ENCODE peak calls at places on chromosomes 2 and 18, in eight cellular contexts. N is GM12865; M is AG04450; X is heart right ventricle; U is psoas muscle; A is adrenal gland; S is A549; G is CD4-positive, alpha-beta T cell. J is an unnamed sample.

GRCh38 chr2:84830095-84830494 is 50.8 kb downstream of the TRABD2A start:
- DNase-seq in N (no peak), M (no peak), X (peak), U (peak), A (peak), S (no peak), G (no peak), J (no peak)

GRCh38 chr2:163852616-163853015 is 116.8 kb upstream of the FIGN start:
- DNase-seq in N (no peak), M (no peak), X (no peak), U (no peak), A (no peak), S (no peak), G (no peak), J (no peak)

GRCh38 chr2:66960161-66960560 is 437.0 kb upstream of the ETAA1 start:
- DNase-seq in N (no peak), M (no peak), X (peak), U (no peak), A (no peak), S (no peak), G (no peak), J (no peak)

GRCh38 chr2:240294514-240294913 is 140.9 kb upstream of the GPC1 start:
- DNase-seq in N (no peak), M (no peak), X (no peak), U (no peak), A (no peak), S (no peak), G (no peak), J (no peak)

GRCh38 chr2:98348066-98348561 is 1.9 kb downstream of the CNGA3 start:
- DNase-seq in N (peak), M (no peak), X (no peak), U (no peak), A (no peak), S (no peak), G (no peak), J (no peak)

GRCh38 chr2:4324531-4324930 is 621.2 kb downstream of the DCDC2C start:
- DNase-seq in N (no peak), M (no peak), X (no peak), U (no peak), A (no peak), S (no peak), G (no peak), J (no peak)

GRCh38 chr18:57819119-57819518 is 16.0 kb upstream of the ATP8B1 start:
- DNase-seq in N (no peak), M (no peak), X (no peak), U (no peak), A (no peak), S (no peak), G (no peak), J (no peak)

GRCh38 chr2:65049010-65049639 is 7.1 kb upstream of the CEP68 start:
- DNase-seq in N (no peak), M (no peak), X (no peak), U (no peak), A (no peak), S (no peak), G (no peak), J (no peak)

GRCh38 chr2:15982285-15982967 is 42.1 kb downstream of the MYCN start:
- DNase-seq in N (no peak), M (no peak), X (no peak), U (no peak), A (no peak), S (no peak), G (no peak), J (no peak)

GRCh38 chr2:234881413-234882241 is 70.2 kb upstream of the SH3BP4 start:
- DNase-seq in N (peak), M (peak), X (peak), U (peak), A (peak), S (peak), G (no peak), J (peak)

GRCh38 chr2:59171019-59171418 is 929.9 kb upstream of the FANCL start:
- DNase-seq in N (no peak), M (no peak), X (no peak), U (no peak), A (no peak), S (no peak), G (no peak), J (peak)

GRCh38 chr18:34806527-34806926 is 96.4 kb downstream of the DTNA start:
- DNase-seq in N (no peak), M (no peak), X (no peak), U (no peak), A (no peak), S (no peak), G (no peak), J (no peak)

GRCh38 chr2:240567137-240567871 is 980 bp upstream of the RNPEPL1 start:
- DNase-seq in N (peak), M (no peak), X (peak), U (peak), A (peak), S (no peak), G (peak), J (no peak)

GRCh38 chr2:46460991-46461715 is 18.2 kb upstream of the TMEM247 start:
- DNase-seq in N (peak), M (peak), X (peak), U (peak), A (peak), S (peak), G (peak), J (peak)

GRCh38 chr2:212549463-212549862 is 10.9 kb upstream of the ERBB4 start:
- DNase-seq in N (no peak), M (no peak), X (no peak), U (no peak), A (no peak), S (no peak), G (no peak), J (no peak)

GRCh38 chr2:216694201-216694825 is 1.0 kb downstream of the IGFBP5 start:
- DNase-seq in N (no peak), M (no peak), X (no peak), U (peak), A (peak), S (peak), G (peak), J (no peak)

GRCh38 chr2:40554665-40555294 is 102.9 kb upstream of the SLC8A1 start:
- DNase-seq in N (peak), M (no peak), X (peak), U (peak), A (peak), S (peak), G (no peak), J (peak)

GRCh38 chr2:28403388-28403956 is 10.8 kb downstream of the FOSL2 start:
- DNase-seq in N (no peak), M (no peak), X (no peak), U (no peak), A (no peak), S (no peak), G (no peak), J (no peak)

GRCh38 chr2:49351531-49351930 is 197.2 kb upstream of the FSHR start:
- DNase-seq in N (no peak), M (no peak), X (no peak), U (no peak), A (no peak), S (no peak), G (no peak), J (no peak)

GRCh38 chr2:33405180-33406105 is 71.0 kb upstream of the RASGRP3 start:
- DNase-seq in N (no peak), M (no peak), X (no peak), U (no peak), A (no peak), S (no peak), G (no peak), J (no peak)

GRCh38 chr18:62715439-62715792 is at the start of gene PHLPP1:
- DNase-seq in N (no peak), M (no peak), X (no peak), U (no peak), A (no peak), S (no peak), G (no peak), J (no peak)

GRCh38 chr2:237280235-237280634 is 133.7 kb downstream of the COL6A3 start:
- DNase-seq in N (no peak), M (peak), X (no peak), U (no peak), A (no peak), S (no peak), G (no peak), J (no peak)

GRCh38 chr2:28352104-28352503 is 40.6 kb upstream of the FOSL2 start:
- DNase-seq in N (no peak), M (no peak), X (no peak), U (peak), A (no peak), S (no peak), G (no peak), J (no peak)

GRCh38 chr2:202115385-202116060 is 42.5 kb downstream of the KIAA2012 start:
- DNase-seq in N (no peak), M (peak), X (no peak), U (no peak), A (no peak), S (no peak), G (no peak), J (no peak)

DNA sequence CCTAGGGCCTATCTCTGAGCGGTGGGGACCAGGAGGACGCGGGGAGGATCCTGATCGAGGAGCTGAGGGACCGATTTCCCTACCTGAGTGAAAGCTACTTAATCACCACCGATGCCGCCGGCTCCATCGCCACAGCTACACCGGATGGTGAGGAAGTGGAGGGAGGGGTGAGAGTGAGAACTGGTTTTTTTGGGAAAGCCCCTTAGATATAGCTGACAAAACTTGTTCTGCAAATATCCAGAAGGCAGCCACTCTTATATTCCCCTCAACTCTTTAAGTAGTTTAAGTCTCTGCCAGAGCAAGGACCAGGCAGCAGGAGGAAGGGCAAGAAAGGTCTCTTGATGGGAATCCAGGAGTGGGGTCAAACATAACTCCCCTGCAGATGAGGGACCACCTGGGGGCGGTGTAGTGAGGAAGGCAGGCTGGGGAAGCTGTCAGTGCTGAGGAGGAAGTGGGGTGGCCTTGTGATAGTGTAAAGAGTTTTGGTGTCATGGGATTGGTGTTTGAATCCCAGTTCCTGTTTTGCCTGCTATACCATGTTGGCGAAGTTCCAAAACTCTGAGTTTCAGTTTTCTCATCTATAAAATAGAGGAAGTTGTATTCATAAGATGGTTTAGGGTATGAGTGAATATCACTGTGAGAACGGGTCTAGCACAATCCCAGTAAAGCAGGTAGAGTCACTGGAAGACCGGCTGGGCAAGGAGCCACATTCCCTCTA is 3.4 kb downstream of the NAGK start:
- DNase-seq in N (peak), M (no peak), X (peak), U (no peak), A (no peak), S (no peak), G (peak), J (peak)
- TF ChIP-seq CTCF in N (peak), M (peak), X (no peak), U (no peak), A (no peak), S (no peak), G (peak), J (peak)

GRCh38 chr2:55618649-55619055 is 1.2 kb upstream of the PPP4R3B start:
- DNase-seq in N (peak), M (no peak), X (peak), U (peak), A (peak), S (peak), G (peak), J (peak)

GRCh38 chr2:55617160-55618024 is at the start of gene PPP4R3B:
- DNase-seq in N (peak), M (peak), X (peak), U (peak), A (peak), S (peak), G (peak), J (peak)

GRCh38 chr2:55618025-55618648 is 715 bp upstream of the PPP4R3B start:
- DNase-seq in N (peak), M (no peak), X (peak), U (no peak), A (no peak), S (no peak), G (no peak), J (no peak)

GRCh38 chr2:55621802-55622201 is 4.4 kb upstream of the PPP4R3B start:
- DNase-seq in N (no peak), M (no peak), X (no peak), U (no peak), A (no peak), S (no peak), G (no peak), J (no peak)

GRCh38 chr2:55620123-55620779 is 2.8 kb upstream of the PPP4R3B start:
- DNase-seq in N (peak), M (no peak), X (no peak), U (no peak), A (no peak), S (no peak), G (no peak), J (peak)
- TF ChIP-seq CTCF in N (peak), M (peak), X (peak), U (peak), A (peak), S (peak), G (no peak), J (peak)

GRCh38 chr2:60339286-60339685 is 214.2 kb downstream of the BCL11A start:
- DNase-seq in N (no peak), M (no peak), X (no peak), U (no peak), A (no peak), S (no peak), G (no peak), J (no peak)

GRCh38 chr2:60336442-60337141 is 216.9 kb downstream of the BCL11A start:
- DNase-seq in N (peak), M (no peak), X (no peak), U (no peak), A (no peak), S (no peak), G (no peak), J (no peak)

GRCh38 chr2:60335533-60336237 is 217.8 kb downstream of the BCL11A start:
- DNase-seq in N (no peak), M (no peak), X (no peak), U (no peak), A (no peak), S (no peak), G (no peak), J (no peak)

GRCh38 chr2:60334610-60335009 is 218.8 kb downstream of the BCL11A start:
- DNase-seq in N (no peak), M (no peak), X (no peak), U (no peak), A (no peak), S (no peak), G (no peak), J (no peak)

GRCh38 chr2:60337142-60337497 is 216.3 kb downstream of the BCL11A start:
- DNase-seq in N (peak), M (no peak), X (no peak), U (no peak), A (no peak), S (no peak), G (no peak), J (no peak)
- TF ChIP-seq CTCF in N (no peak), M (peak), X (no peak), U (no peak), A (no peak), S (no peak), G (no peak), J (no peak)

DNA sequence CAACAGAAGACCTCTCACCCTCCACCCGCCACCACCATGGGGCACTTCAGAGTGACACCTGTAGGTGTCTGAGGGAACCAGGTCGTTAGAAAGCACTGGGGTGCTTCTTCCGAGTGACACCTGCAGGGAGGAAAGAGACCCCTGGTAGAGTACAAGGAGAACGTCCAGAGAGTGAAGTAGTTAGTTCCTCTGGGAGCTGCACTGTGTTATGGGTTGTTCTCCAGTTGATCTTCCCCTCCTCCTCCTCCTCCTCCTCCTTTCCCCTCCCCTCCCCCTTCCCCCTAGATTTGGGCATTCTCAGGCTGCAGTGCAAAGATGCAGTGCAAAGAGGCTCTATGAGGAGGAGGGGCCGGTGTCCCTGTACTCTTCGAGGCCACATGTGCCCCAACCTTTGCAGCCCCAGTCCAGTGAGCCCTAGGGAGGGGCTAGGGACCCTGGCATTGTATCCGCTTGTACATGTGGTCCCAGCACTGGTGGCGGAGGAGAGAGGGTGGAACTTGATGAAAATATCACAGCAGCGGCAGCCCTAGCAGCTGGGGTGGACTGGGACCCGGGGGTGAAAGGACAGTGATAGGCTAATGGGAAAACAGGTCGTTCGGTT is 850 bp downstream of the DNAJB2 start:
- DNase-seq in N (no peak), M (no peak), X (no peak), U (no peak), A (no peak), S (peak), G (no peak), J (peak)
- TF ChIP-seq CTCF in N (peak), M (no peak), X (no peak), U (no peak), A (peak), S (no peak), G (no peak), J (peak)

GRCh38 chr2:74048147-74048546 is 63.4 kb downstream of the TET3 start:
- DNase-seq in N (no peak), M (no peak), X (no peak), U (no peak), A (no peak), S (no peak), G (no peak), J (no peak)
- TF ChIP-seq CTCF in N (no peak), M (no peak), X (no peak), U (no peak), A (no peak), S (no peak), G (no peak), J (no peak)

GRCh38 chr2:121129692-121130091 is 155.3 kb downstream of the TFCP2L1 start:
- DNase-seq in N (no peak), M (no peak), X (no peak), U (no peak), A (no peak), S (no peak), G (no peak), J (no peak)

GRCh38 chr2:121131375-121131774 is 153.6 kb downstream of the TFCP2L1 start:
- DNase-seq in N (no peak), M (no peak), X (no peak), U (no peak), A (no peak), S (no peak), G (no peak), J (no peak)

GRCh38 chr2:121130301-121130850 is 154.6 kb downstream of the TFCP2L1 start:
- DNase-seq in N (no peak), M (no peak), X (no peak), U (no peak), A (no peak), S (no peak), G (no peak), J (no peak)

GRCh38 chr2:121133551-121134319 is 151.3 kb downstream of the TFCP2L1 start:
- DNase-seq in N (no peak), M (no peak), X (no peak), U (no peak), A (no peak), S (no peak), G (no peak), J (no peak)

DNA sequence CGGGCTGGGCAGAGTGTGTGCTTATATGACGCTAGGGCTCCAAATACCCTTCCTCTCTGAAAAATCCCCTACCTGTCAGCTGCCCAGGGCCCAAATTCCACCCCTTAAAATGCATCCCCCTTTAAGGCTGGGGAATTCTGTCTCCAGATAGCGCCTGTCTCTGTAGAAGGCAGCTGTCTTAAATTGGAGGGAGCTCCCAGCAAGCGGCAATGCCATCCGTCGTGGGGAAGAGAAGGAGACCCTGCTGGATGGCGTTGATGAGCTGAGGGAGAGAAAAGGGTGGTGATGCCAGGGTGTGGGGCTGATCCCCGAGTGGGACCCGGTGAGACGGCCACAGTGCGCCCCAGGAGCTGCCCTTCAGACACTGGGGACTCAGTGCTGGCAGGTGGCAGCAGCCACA is 152.9 kb downstream of the TFCP2L1 start:
- DNase-seq in N (no peak), M (no peak), X (no peak), U (no peak), A (no peak), S (no peak), G (no peak), J (no peak)
- TF ChIP-seq CTCF in N (no peak), M (no peak), X (no peak), U (no peak), A (no peak), S (no peak), G (no peak), J (no peak)